ENCODE peak calls at places on chromosomes 16 and 17, in five cellular contexts. U is cardiac fibroblast; K is astrocyte of the spinal cord; C is Right ventricle myocardium superior; H is activated effector memory CD4-positive, alpha-beta T cell treated with Interleukin-2 at 50 U/mL for 16 hours. P is an unnamed sample.

GRCh38 chr17:43449470-43450202 is 34.1 kb upstream of the DHX8 start:
- DNase-seq in U (no peak), K (no peak), C (no peak), H (no peak), P (no peak)

GRCh38 chr17:40854175-40854814 is 12.7 kb downstream of the KRT12 start:
- DNase-seq in U (peak), K (peak), C (no peak), H (no peak), P (peak)

GRCh38 chr16:85661131-85662035 is 27.4 kb downstream of the GINS2 start:
- DNase-seq in U (no peak), K (no peak), C (peak), H (no peak), P (no peak)

GRCh38 chr16:67525176-67525860 is 3.3 kb upstream of the RIPOR1 start:
- DNase-seq in U (no peak), K (no peak), C (no peak), H (no peak), P (no peak)

GRCh38 chr17:64146418-64147109 is 16.6 kb upstream of the ERN1 start:
- DNase-seq in U (peak), K (peak), C (peak), H (peak), P (peak)

GRCh38 chr16:4936991-4937781 is at the start of gene PPL:
- DNase-seq in U (no peak), K (no peak), C (peak), H (no peak), P (no peak)

GRCh38 chr16:67437513-67437912 is 6.6 kb downstream of the HSD11B2 start:
- DNase-seq in U (no peak), K (no peak), C (no peak), H (no peak), P (no peak)

GRCh38 chr16:48972236-48972635 is 309.4 kb downstream of the CBLN1 start:
- DNase-seq in U (no peak), K (no peak), C (no peak), H (no peak), P (no peak)

GRCh38 chr16:69593756-69594155 is 28.0 kb downstream of the NFAT5 start:
- DNase-seq in U (no peak), K (no peak), C (no peak), H (no peak), P (no peak)

GRCh38 chr17:49277638-49278037 is 47.1 kb upstream of the PHOSPHO1 start:
- DNase-seq in U (no peak), K (no peak), C (no peak), H (no peak), P (peak)

GRCh38 chr16:4272114-4272954 is 489 bp downstream of the TFAP4 start:
- DNase-seq in U (peak), K (peak), C (peak), H (peak), P (peak)

GRCh38 chr17:75614006-75614405 is 19.2 kb upstream of the SMIM5 start:
- DNase-seq in U (no peak), K (no peak), C (no peak), H (no peak), P (no peak)

GRCh38 chr16:55710466-55710865 is 54.7 kb downstream of the SLC6A2 start:
- DNase-seq in U (peak), K (no peak), C (no peak), H (no peak), P (peak)

GRCh38 chr16:57741660-57742191 is 6.2 kb downstream of the KATNB1 start:
- DNase-seq in U (no peak), K (no peak), C (peak), H (no peak), P (no peak)

GRCh38 chr17:44774271-44775135 is 15.7 kb downstream of the ADAM11 start:
- DNase-seq in U (peak), K (peak), C (peak), H (peak), P (peak)

GRCh38 chr17:61724777-61725176 is 133.8 kb upstream of the NACA2 start:
- DNase-seq in U (no peak), K (no peak), C (no peak), H (no peak), P (no peak)

GRCh38 chr17:55571095-55571494 is 59.8 kb upstream of the SMIM36 start:
- DNase-seq in U (peak), K (peak), C (no peak), H (no peak), P (no peak)

GRCh38 chr16:88705076-88705684 is 1.0 kb downstream of the RNF166 start:
- DNase-seq in U (peak), K (no peak), C (peak), H (peak), P (peak)

GRCh38 chr16:14050297-14051027 is 20.7 kb upstream of the MRTFB start:
- DNase-seq in U (peak), K (no peak), C (no peak), H (no peak), P (no peak)

GRCh38 chr16:79104567-79104966 is 496.0 kb downstream of the MAF start:
- DNase-seq in U (no peak), K (no peak), C (no peak), H (no peak), P (no peak)

GRCh38 chr17:74513987-74514631 is 17.2 kb downstream of the CD300LB start:
- DNase-seq in U (peak), K (peak), C (no peak), H (peak), P (peak)

GRCh38 chr17:2266045-2266864 is 37.3 kb downstream of the SMG6 start:
- DNase-seq in U (no peak), K (no peak), C (no peak), H (peak), P (no peak)

GRCh38 chr16:27446721-27447120 is 44.7 kb downstream of the IL21R start:
- DNase-seq in U (no peak), K (no peak), C (peak), H (peak), P (peak)

GRCh38 chr16:89324056-89325010 is 106.8 kb downstream of the ZNF778 start:
- DNase-seq in U (peak), K (peak), C (peak), H (no peak), P (no peak)

GRCh38 chr16:66026211-66026610 is 340.3 kb upstream of the CDH5 start:
- DNase-seq in U (peak), K (no peak), C (no peak), H (no peak), P (peak)

GRCh38 chr16:27867122-27868110 is 196.1 kb downstream of the GSG1L start:
- DNase-seq in U (peak), K (peak), C (peak), H (peak), P (peak)

GRCh38 chr17:66549731-66550207 is 247.4 kb downstream of the PRKCA start:
- DNase-seq in U (peak), K (peak), C (no peak), H (no peak), P (no peak)